ENCODE peak calls at places on chromosome 1, in four cellular contexts. R is C1 segment of cervical spinal cord, M is germinal center, U is HFF-Myc. L is an unnamed sample.

GRCh38 chr1:45018599-45019230 is 6.7 kb downstream of the UROD start:
- DNase-seq in R (peak), M (peak), U (no peak), L (peak)

GRCh38 chr1:248404024-248404423 is 1.2 kb downstream of the OR2T1 start:
- DNase-seq in R (no peak), M (no peak), U (no peak), L (peak)

GRCh38 chr1:18722270-18722669 is 91.6 kb downstream of the PAX7 start:
- DNase-seq in R (no peak), M (no peak), U (no peak), L (no peak)

GRCh38 chr1:206606867-206607266 is 5.4 kb downstream of the EIF2D start:
- DNase-seq in R (no peak), M (peak), U (peak), L (peak)

GRCh38 chr1:24536391-24536840 is 19.5 kb upstream of the NCMAP start:
- DNase-seq in R (no peak), M (peak), U (peak), L (peak)

GRCh38 chr1:74534241-74534640 is 21.8 kb upstream of the LRRC53 start:
- DNase-seq in R (no peak), M (no peak), U (no peak), L (no peak)

GRCh38 chr1:8497196-8497878 is 179.4 kb downstream of the SLC45A1 start:
- DNase-seq in R (no peak), M (peak), U (no peak), L (no peak)

GRCh38 chr1:156813750-156814570 is 2.7 kb downstream of the SH2D2A start:
- DNase-seq in R (peak), M (peak), U (no peak), L (no peak)

GRCh38 chr1:37071829-37072228 is 37.5 kb upstream of the GRIK3 start:
- DNase-seq in R (no peak), M (no peak), U (no peak), L (peak)

GRCh38 chr1:110259770-110260169 is 49.7 kb downstream of the KCNC4 start:
- DNase-seq in R (no peak), M (no peak), U (no peak), L (no peak)